ENCODE peak calls at places on chromosome 1, in eight cellular contexts. One of them, this sample, is unnamed.
A peak's percentile ranks its signal among the peaks of the same experiment; 100 is the strongest.

GRCh38 chr1:52904590-52905375 is 16.8 kb downstream of the ECHDC2 start:
- DNase-seq in brain microvascular endothelial cell: peak; percentile 22
- DNase-seq in PC-9: peak; percentile 35
- DNase-seq in PC-3: peak; percentile 37
- DNase-seq in fibroblast of pulmonary artery: peak; percentile 31
- DNase-seq in Panc1: no peak
- DNase-seq in Peyer's patch: no peak
- DNase-seq in foreskin fibroblast: peak; percentile 35
- DNase-seq in this sample: peak; percentile 11

GRCh38 chr1:11105586-11105985 is 5.9 kb upstream of the EXOSC10 start:
- DNase-seq in brain microvascular endothelial cell: no peak
- DNase-seq in PC-9: no peak
- DNase-seq in PC-3: no peak
- DNase-seq in fibroblast of pulmonary artery: no peak
- DNase-seq in Panc1: no peak
- DNase-seq in Peyer's patch: no peak
- DNase-seq in foreskin fibroblast: no peak
- DNase-seq in this sample: no peak

GRCh38 chr1:161216945-161217712 is 2.0 kb downstream of the FCER1G start:
- DNase-seq in brain microvascular endothelial cell: peak; percentile 85
- DNase-seq in PC-9: no peak
- DNase-seq in PC-3: no peak
- DNase-seq in fibroblast of pulmonary artery: peak; percentile 83
- DNase-seq in Panc1: no peak
- DNase-seq in Peyer's patch: peak; percentile 55
- DNase-seq in foreskin fibroblast: peak; percentile 81
- DNase-seq in this sample: peak; percentile 97

GRCh38 chr1:233111731-233112130 is 161.3 kb downstream of the NTPCR start:
- DNase-seq in brain microvascular endothelial cell: no peak
- DNase-seq in PC-9: no peak
- DNase-seq in PC-3: no peak
- DNase-seq in fibroblast of pulmonary artery: no peak
- DNase-seq in Panc1: no peak
- DNase-seq in Peyer's patch: no peak
- DNase-seq in foreskin fibroblast: no peak
- DNase-seq in this sample: no peak

GRCh38 chr1:9717193-9718005 is 65.9 kb downstream of the PIK3CD start:
- DNase-seq in brain microvascular endothelial cell: no peak
- DNase-seq in PC-9: no peak
- DNase-seq in PC-3: no peak
- DNase-seq in fibroblast of pulmonary artery: no peak
- DNase-seq in Panc1: no peak
- DNase-seq in Peyer's patch: peak; percentile 98
- DNase-seq in foreskin fibroblast: no peak
- DNase-seq in this sample: peak; percentile 8

GRCh38 chr1:241888232-241888631 is 40.2 kb downstream of the EXO1 start:
- DNase-seq in brain microvascular endothelial cell: no peak
- DNase-seq in PC-9: no peak
- DNase-seq in PC-3: peak; percentile 35
- DNase-seq in fibroblast of pulmonary artery: no peak
- DNase-seq in Panc1: no peak
- DNase-seq in Peyer's patch: no peak
- DNase-seq in foreskin fibroblast: peak; percentile 47
- DNase-seq in this sample: peak; percentile 37

GRCh38 chr1:70528591-70529333 is 117.7 kb downstream of the CTH start:
- DNase-seq in brain microvascular endothelial cell: peak; percentile 37
- DNase-seq in PC-9: peak; percentile 7
- DNase-seq in PC-3: peak; percentile 56
- DNase-seq in fibroblast of pulmonary artery: peak; percentile 47
- DNase-seq in Panc1: peak; percentile 13
- DNase-seq in Peyer's patch: no peak
- DNase-seq in foreskin fibroblast: peak; percentile 60
- DNase-seq in this sample: peak; percentile 48

GRCh38 chr1:11836955-11837766 is 10.4 kb downstream of the NPPA start:
- DNase-seq in brain microvascular endothelial cell: no peak
- DNase-seq in PC-9: no peak
- DNase-seq in PC-3: no peak
- DNase-seq in fibroblast of pulmonary artery: no peak
- DNase-seq in Panc1: no peak
- DNase-seq in Peyer's patch: no peak
- DNase-seq in foreskin fibroblast: no peak
- DNase-seq in this sample: no peak

GRCh38 chr1:119712342-119713038 is 756 bp downstream of the PHGDH start:
- DNase-seq in brain microvascular endothelial cell: peak; percentile 85
- DNase-seq in PC-9: peak; percentile 83
- DNase-seq in PC-3: peak; percentile 66
- DNase-seq in fibroblast of pulmonary artery: peak; percentile 91
- DNase-seq in Panc1: no peak
- DNase-seq in Peyer's patch: no peak
- DNase-seq in foreskin fibroblast: peak; percentile 98
- DNase-seq in this sample: peak; percentile 92

GRCh38 chr1:243658596-243659105 is 191.4 kb downstream of the AKT3 start:
- DNase-seq in brain microvascular endothelial cell: no peak
- DNase-seq in PC-9: peak; percentile 10
- DNase-seq in PC-3: no peak
- DNase-seq in fibroblast of pulmonary artery: no peak
- DNase-seq in Panc1: no peak
- DNase-seq in Peyer's patch: no peak
- DNase-seq in foreskin fibroblast: no peak
- DNase-seq in this sample: no peak

GRCh38 chr1:245398180-245398579 is 243.4 kb downstream of the KIF26B start:
- DNase-seq in brain microvascular endothelial cell: no peak
- DNase-seq in PC-9: no peak
- DNase-seq in PC-3: no peak
- DNase-seq in fibroblast of pulmonary artery: no peak
- DNase-seq in Panc1: no peak
- DNase-seq in Peyer's patch: no peak
- DNase-seq in foreskin fibroblast: no peak
- DNase-seq in this sample: no peak

GRCh38 chr1:53639996-53640695 is 98.8 kb downstream of the GLIS1 start:
- DNase-seq in brain microvascular endothelial cell: no peak
- DNase-seq in PC-9: no peak
- DNase-seq in PC-3: no peak
- DNase-seq in fibroblast of pulmonary artery: no peak
- DNase-seq in Panc1: no peak
- DNase-seq in Peyer's patch: no peak
- DNase-seq in foreskin fibroblast: no peak
- DNase-seq in this sample: no peak

GRCh38 chr1:206002833-206003532 is at the start of gene RAB7B:
- DNase-seq in brain microvascular endothelial cell: peak; percentile 75
- DNase-seq in PC-9: no peak
- DNase-seq in PC-3: peak; percentile 41
- DNase-seq in fibroblast of pulmonary artery: peak; percentile 81
- DNase-seq in Panc1: no peak
- DNase-seq in Peyer's patch: no peak
- DNase-seq in foreskin fibroblast: peak; percentile 90
- DNase-seq in this sample: peak; percentile 74

GRCh38 chr1:44501022-44501910 is 96.2 kb downstream of the RNF220 start:
- DNase-seq in brain microvascular endothelial cell: no peak
- DNase-seq in PC-9: no peak
- DNase-seq in PC-3: no peak
- DNase-seq in fibroblast of pulmonary artery: no peak
- DNase-seq in Panc1: no peak
- DNase-seq in Peyer's patch: no peak
- DNase-seq in foreskin fibroblast: no peak
- DNase-seq in this sample: no peak

GRCh38 chr1:41365772-41366427 is 4.7 kb downstream of the FOXO6 start:
- DNase-seq in brain microvascular endothelial cell: no peak
- DNase-seq in PC-9: peak; percentile 54
- DNase-seq in PC-3: no peak
- DNase-seq in fibroblast of pulmonary artery: no peak
- DNase-seq in Panc1: no peak
- DNase-seq in Peyer's patch: no peak
- DNase-seq in foreskin fibroblast: no peak
- DNase-seq in this sample: no peak
- H3K4me3 ChIP-seq in brain microvascular endothelial cell: no peak overlapping the region
- H3K4me3 ChIP-seq in PC-9: peak overlapping the region; percentile 58
- H3K4me3 ChIP-seq in PC-3: no peak overlapping the region
- H3K4me3 ChIP-seq in fibroblast of pulmonary artery: no peak overlapping the region
- H3K4me3 ChIP-seq in Panc1: peak overlapping the region; percentile 33
- H3K4me3 ChIP-seq in Peyer's patch: peak overlapping the region; percentile 42
- H3K4me3 ChIP-seq in foreskin fibroblast: no peak overlapping the region
- H3K4me3 ChIP-seq in this sample: no peak overlapping the region

GRCh38 chr1:224358288-224358687 is 1.6 kb downstream of the CNIH4 start:
- DNase-seq in brain microvascular endothelial cell: no peak
- DNase-seq in PC-9: no peak
- DNase-seq in PC-3: no peak
- DNase-seq in fibroblast of pulmonary artery: no peak
- DNase-seq in Panc1: no peak
- DNase-seq in Peyer's patch: no peak
- DNase-seq in foreskin fibroblast: no peak
- DNase-seq in this sample: no peak

GRCh38 chr1:224359207-224359606 is 2.5 kb downstream of the CNIH4 start:
- DNase-seq in brain microvascular endothelial cell: no peak
- DNase-seq in PC-9: no peak
- DNase-seq in PC-3: no peak
- DNase-seq in fibroblast of pulmonary artery: no peak
- DNase-seq in Panc1: no peak
- DNase-seq in Peyer's patch: no peak
- DNase-seq in foreskin fibroblast: no peak
- DNase-seq in this sample: no peak

GRCh38 chr1:224357626-224358124 is 996 bp downstream of the CNIH4 start:
- DNase-seq in brain microvascular endothelial cell: no peak
- DNase-seq in PC-9: no peak
- DNase-seq in PC-3: peak; percentile 24
- DNase-seq in fibroblast of pulmonary artery: peak; percentile 79
- DNase-seq in Panc1: no peak
- DNase-seq in Peyer's patch: no peak
- DNase-seq in foreskin fibroblast: peak; percentile 79
- DNase-seq in this sample: peak; percentile 67

GRCh38 chr1:224353975-224354930 is 2.4 kb upstream of the CNIH4 start:
- DNase-seq in brain microvascular endothelial cell: no peak
- DNase-seq in PC-9: no peak
- DNase-seq in PC-3: no peak
- DNase-seq in fibroblast of pulmonary artery: no peak
- DNase-seq in Panc1: no peak
- DNase-seq in Peyer's patch: no peak
- DNase-seq in foreskin fibroblast: no peak
- DNase-seq in this sample: no peak

DNA sequence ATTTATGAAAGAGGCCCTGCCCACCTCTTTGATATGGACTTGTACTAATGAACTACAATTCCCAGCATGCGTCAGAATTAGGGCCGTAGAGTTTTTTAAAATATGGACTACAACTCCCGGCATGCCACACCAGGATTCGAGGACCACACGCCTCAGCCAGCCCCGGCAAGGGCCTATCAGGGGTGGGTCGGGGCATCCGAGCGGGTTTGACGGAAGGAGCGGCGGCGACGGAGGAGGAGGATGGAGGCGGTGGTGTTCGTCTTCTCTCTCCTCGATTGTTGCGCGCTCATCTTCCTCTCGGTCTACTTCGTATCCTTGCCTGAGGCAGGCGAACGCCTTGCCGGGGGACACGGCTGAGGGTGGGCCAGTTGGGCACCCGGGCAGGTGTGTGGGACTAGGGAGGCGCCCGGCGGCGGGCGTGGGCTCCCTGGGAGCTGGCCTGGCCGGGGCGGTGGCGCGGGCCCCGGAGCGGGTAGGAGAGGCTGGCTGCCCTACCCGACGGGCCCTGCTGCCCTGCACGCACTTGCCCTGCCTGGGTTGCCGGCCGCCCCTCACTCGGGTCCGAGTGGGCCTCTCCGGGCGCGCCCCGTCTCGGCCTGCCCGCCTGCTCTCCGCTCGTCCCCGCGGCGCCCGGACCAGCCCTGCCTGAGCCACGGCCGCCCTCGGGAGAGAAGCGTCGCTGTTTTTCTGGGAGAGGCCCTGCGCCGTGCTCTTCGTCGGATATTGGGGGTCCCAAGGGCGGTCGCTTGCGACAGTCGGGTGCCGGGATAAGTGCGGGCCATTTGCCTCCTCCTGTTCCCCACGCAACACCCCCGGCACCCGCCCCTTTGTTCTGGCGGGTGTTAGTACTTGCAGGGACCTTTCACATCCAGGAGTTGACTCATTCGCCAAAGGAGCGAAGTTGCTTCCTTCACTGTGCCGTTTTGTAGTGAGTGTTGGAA is at the start of gene CNIH4:
- DNase-seq in brain microvascular endothelial cell: peak; percentile 96
- DNase-seq in PC-9: peak; percentile 92
- DNase-seq in PC-3: peak; percentile 98
- DNase-seq in fibroblast of pulmonary artery: peak; percentile 96
- DNase-seq in Panc1: peak; percentile 76
- DNase-seq in Peyer's patch: peak; percentile 92
- DNase-seq in foreskin fibroblast: peak; percentile 97
- DNase-seq in this sample: peak; percentile 95
- TF ChIP-seq CTCF in brain microvascular endothelial cell: no peak
- TF ChIP-seq CTCF in PC-9: no peak
- TF ChIP-seq CTCF in PC-3: no peak
- TF ChIP-seq CTCF in fibroblast of pulmonary artery: no peak
- TF ChIP-seq CTCF in Panc1: no peak
- TF ChIP-seq CTCF in Peyer's patch: no peak
- TF ChIP-seq CTCF in foreskin fibroblast: no peak
- TF ChIP-seq CTCF in this sample: no peak

DNA sequence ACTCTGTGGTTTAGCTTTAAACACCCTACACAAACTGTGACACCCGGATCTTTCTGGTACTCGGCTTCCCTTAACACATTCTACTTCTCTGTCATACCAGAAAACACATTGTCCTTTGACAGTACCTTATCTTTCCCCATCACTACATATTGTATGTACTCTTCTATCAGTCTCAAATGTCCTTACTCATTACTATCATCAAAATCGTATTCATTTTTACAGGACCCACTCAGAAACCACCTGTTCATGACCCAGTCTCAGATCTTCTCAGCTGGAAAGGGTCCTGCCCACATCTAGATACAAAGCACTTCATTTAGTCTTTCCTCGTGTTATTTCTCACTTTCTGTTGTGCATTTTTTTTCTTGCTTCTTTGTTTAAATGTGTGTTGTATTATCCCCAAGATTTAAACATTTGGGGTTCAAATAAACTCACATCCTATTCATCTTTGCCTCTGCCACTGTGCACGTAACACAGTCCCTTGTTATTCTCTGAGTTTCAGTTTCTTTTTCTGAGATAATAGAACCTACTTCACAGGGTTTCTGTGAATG is 27.7 kb downstream of the CD34 start:
- DNase-seq in brain microvascular endothelial cell: no peak
- DNase-seq in PC-9: no peak
- DNase-seq in PC-3: no peak
- DNase-seq in fibroblast of pulmonary artery: no peak
- DNase-seq in Panc1: no peak
- DNase-seq in Peyer's patch: no peak
- DNase-seq in foreskin fibroblast: no peak
- DNase-seq in this sample: no peak
- H3K4me3 ChIP-seq in brain microvascular endothelial cell: no peak overlapping the region
- H3K4me3 ChIP-seq in PC-9: no peak overlapping the region
- H3K4me3 ChIP-seq in PC-3: no peak overlapping the region
- H3K4me3 ChIP-seq in fibroblast of pulmonary artery: no peak overlapping the region
- H3K4me3 ChIP-seq in Panc1: no peak overlapping the region
- H3K4me3 ChIP-seq in Peyer's patch: no peak overlapping the region
- H3K4me3 ChIP-seq in foreskin fibroblast: no peak overlapping the region
- H3K4me3 ChIP-seq in this sample: no peak overlapping the region

DNA sequence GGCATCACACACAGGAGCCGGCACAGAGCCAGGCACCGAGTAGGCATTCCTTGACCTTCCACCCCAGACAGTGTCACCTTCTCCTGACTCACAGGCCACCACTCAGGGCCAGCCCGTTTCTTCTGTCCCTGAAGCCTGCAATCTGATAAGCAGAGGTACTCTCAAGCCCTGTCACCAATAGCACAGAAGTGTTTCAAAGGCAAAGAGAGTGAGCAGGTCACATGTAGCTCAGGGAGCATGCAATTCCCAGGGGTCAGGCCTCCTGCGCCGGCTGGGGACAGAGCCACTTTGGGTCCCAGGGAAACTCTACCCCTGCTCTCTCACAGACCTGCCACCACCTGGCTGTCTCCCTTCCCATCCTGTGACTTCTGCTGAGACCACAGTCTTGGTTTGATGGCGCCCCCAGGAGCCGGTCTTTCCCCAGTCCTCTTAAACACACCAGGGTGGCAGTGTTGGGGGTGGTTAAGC is 13.2 kb downstream of the CAPN9 start:
- DNase-seq in brain microvascular endothelial cell: no peak
- DNase-seq in PC-9: no peak
- DNase-seq in PC-3: peak; percentile 36
- DNase-seq in fibroblast of pulmonary artery: no peak
- DNase-seq in Panc1: no peak
- DNase-seq in Peyer's patch: no peak
- DNase-seq in foreskin fibroblast: no peak
- DNase-seq in this sample: no peak
- TF ChIP-seq CTCF in brain microvascular endothelial cell: no peak
- TF ChIP-seq CTCF in PC-9: no peak
- TF ChIP-seq CTCF in PC-3: peak; percentile 33
- TF ChIP-seq CTCF in fibroblast of pulmonary artery: no peak
- TF ChIP-seq CTCF in Panc1: no peak
- TF ChIP-seq CTCF in Peyer's patch: no peak
- TF ChIP-seq CTCF in foreskin fibroblast: no peak
- TF ChIP-seq CTCF in this sample: no peak